ENCODE peak calls at places on chromosomes 1 and 21, in six cellular contexts. One of them, this sample, is unnamed.

GRCh38 chr21:39781331-39781730 is 36.3 kb downstream of the IGSF5 start:
- DNase-seq in suprapubic skin: no peak
- DNase-seq in iPS DF 6.9: no peak
- DNase-seq in GM19239: no peak
- DNase-seq in fibroblast of pulmonary artery: no peak
- DNase-seq in stimulated activated naive CD8-positive, alpha-beta T cell treated with anti-CD3 and anti-CD28 coated beads, Interleukin-15, amount 100 ng/mL, for 72 hours: no peak
- DNase-seq in this sample: no peak

GRCh38 chr21:46421191-46421750 is 37.4 kb upstream of the DIP2A start:
- DNase-seq in suprapubic skin: no peak
- DNase-seq in iPS DF 6.9: no peak
- DNase-seq in GM19239: no peak
- DNase-seq in fibroblast of pulmonary artery: no peak
- DNase-seq in stimulated activated naive CD8-positive, alpha-beta T cell treated with anti-CD3 and anti-CD28 coated beads, Interleukin-15, amount 100 ng/mL, for 72 hours: no peak
- DNase-seq in this sample: no peak

GRCh38 chr1:93442276-93442675 is 5.6 kb upstream of the FNBP1L start:
- DNase-seq in suprapubic skin: no peak
- DNase-seq in iPS DF 6.9: no peak
- DNase-seq in GM19239: no peak
- DNase-seq in fibroblast of pulmonary artery: no peak
- DNase-seq in stimulated activated naive CD8-positive, alpha-beta T cell treated with anti-CD3 and anti-CD28 coated beads, Interleukin-15, amount 100 ng/mL, for 72 hours: no peak
- DNase-seq in this sample: no peak

GRCh38 chr1:184889902-184890301 is 84.4 kb downstream of the NIBAN1 start:
- DNase-seq in suprapubic skin: no peak
- DNase-seq in iPS DF 6.9: no peak
- DNase-seq in GM19239: no peak
- DNase-seq in fibroblast of pulmonary artery: peak
- DNase-seq in stimulated activated naive CD8-positive, alpha-beta T cell treated with anti-CD3 and anti-CD28 coated beads, Interleukin-15, amount 100 ng/mL, for 72 hours: no peak
- DNase-seq in this sample: no peak

GRCh38 chr1:167420510-167420909 is 97.8 kb downstream of the CD247 start:
- DNase-seq in suprapubic skin: no peak
- DNase-seq in iPS DF 6.9: no peak
- DNase-seq in GM19239: no peak
- DNase-seq in fibroblast of pulmonary artery: peak
- DNase-seq in stimulated activated naive CD8-positive, alpha-beta T cell treated with anti-CD3 and anti-CD28 coated beads, Interleukin-15, amount 100 ng/mL, for 72 hours: no peak
- DNase-seq in this sample: no peak

GRCh38 chr21:45747802-45748445 is 104.4 kb downstream of the PCBP3 start:
- DNase-seq in suprapubic skin: no peak
- DNase-seq in iPS DF 6.9: no peak
- DNase-seq in GM19239: no peak
- DNase-seq in fibroblast of pulmonary artery: peak
- DNase-seq in stimulated activated naive CD8-positive, alpha-beta T cell treated with anti-CD3 and anti-CD28 coated beads, Interleukin-15, amount 100 ng/mL, for 72 hours: no peak
- DNase-seq in this sample: peak

GRCh38 chr1:183139281-183139942 is 46.7 kb upstream of the LAMC2 start:
- DNase-seq in suprapubic skin: no peak
- DNase-seq in iPS DF 6.9: no peak
- DNase-seq in GM19239: no peak
- DNase-seq in fibroblast of pulmonary artery: peak
- DNase-seq in stimulated activated naive CD8-positive, alpha-beta T cell treated with anti-CD3 and anti-CD28 coated beads, Interleukin-15, amount 100 ng/mL, for 72 hours: no peak
- DNase-seq in this sample: no peak

GRCh38 chr1:36737767-36738166 is 255.1 kb upstream of the CSF3R start:
- DNase-seq in suprapubic skin: no peak
- DNase-seq in iPS DF 6.9: no peak
- DNase-seq in GM19239: no peak
- DNase-seq in fibroblast of pulmonary artery: no peak
- DNase-seq in stimulated activated naive CD8-positive, alpha-beta T cell treated with anti-CD3 and anti-CD28 coated beads, Interleukin-15, amount 100 ng/mL, for 72 hours: no peak
- DNase-seq in this sample: no peak

GRCh38 chr1:24886241-24886640 is 43.8 kb downstream of the RUNX3 start:
- DNase-seq in suprapubic skin: peak
- DNase-seq in iPS DF 6.9: no peak
- DNase-seq in GM19239: no peak
- DNase-seq in fibroblast of pulmonary artery: no peak
- DNase-seq in stimulated activated naive CD8-positive, alpha-beta T cell treated with anti-CD3 and anti-CD28 coated beads, Interleukin-15, amount 100 ng/mL, for 72 hours: no peak
- DNase-seq in this sample: no peak

GRCh38 chr1:40622936-40623629 is 42.4 kb downstream of the RIMS3 start:
- DNase-seq in suprapubic skin: peak
- DNase-seq in iPS DF 6.9: no peak
- DNase-seq in GM19239: no peak
- DNase-seq in fibroblast of pulmonary artery: no peak
- DNase-seq in stimulated activated naive CD8-positive, alpha-beta T cell treated with anti-CD3 and anti-CD28 coated beads, Interleukin-15, amount 100 ng/mL, for 72 hours: peak
- DNase-seq in this sample: peak

GRCh38 chr1:46769028-46769740 is 29.7 kb upstream of the CYP4B1 start:
- DNase-seq in suprapubic skin: no peak
- DNase-seq in iPS DF 6.9: no peak
- DNase-seq in GM19239: no peak
- DNase-seq in fibroblast of pulmonary artery: no peak
- DNase-seq in stimulated activated naive CD8-positive, alpha-beta T cell treated with anti-CD3 and anti-CD28 coated beads, Interleukin-15, amount 100 ng/mL, for 72 hours: no peak
- DNase-seq in this sample: no peak

GRCh38 chr1:21491483-21492170 is 17.6 kb upstream of the ALPL start:
- DNase-seq in suprapubic skin: no peak
- DNase-seq in iPS DF 6.9: no peak
- DNase-seq in GM19239: no peak
- DNase-seq in fibroblast of pulmonary artery: peak
- DNase-seq in stimulated activated naive CD8-positive, alpha-beta T cell treated with anti-CD3 and anti-CD28 coated beads, Interleukin-15, amount 100 ng/mL, for 72 hours: no peak
- DNase-seq in this sample: no peak

GRCh38 chr1:73472810-73473209 is 725.2 kb downstream of the LRRIQ3 start:
- DNase-seq in suprapubic skin: no peak
- DNase-seq in iPS DF 6.9: no peak
- DNase-seq in GM19239: no peak
- DNase-seq in fibroblast of pulmonary artery: no peak
- DNase-seq in stimulated activated naive CD8-positive, alpha-beta T cell treated with anti-CD3 and anti-CD28 coated beads, Interleukin-15, amount 100 ng/mL, for 72 hours: no peak
- DNase-seq in this sample: no peak

GRCh38 chr1:53122194-53122846 is 20.1 kb downstream of the SLC1A7 start:
- DNase-seq in suprapubic skin: no peak
- DNase-seq in iPS DF 6.9: no peak
- DNase-seq in GM19239: no peak
- DNase-seq in fibroblast of pulmonary artery: peak
- DNase-seq in stimulated activated naive CD8-positive, alpha-beta T cell treated with anti-CD3 and anti-CD28 coated beads, Interleukin-15, amount 100 ng/mL, for 72 hours: no peak
- DNase-seq in this sample: no peak

GRCh38 chr1:152517237-152517811 is 3.0 kb downstream of the CRCT1 start:
- DNase-seq in suprapubic skin: no peak
- DNase-seq in iPS DF 6.9: no peak
- DNase-seq in GM19239: no peak
- DNase-seq in fibroblast of pulmonary artery: peak
- DNase-seq in stimulated activated naive CD8-positive, alpha-beta T cell treated with anti-CD3 and anti-CD28 coated beads, Interleukin-15, amount 100 ng/mL, for 72 hours: no peak
- DNase-seq in this sample: no peak

GRCh38 chr1:190563230-190563629 is 85.6 kb upstream of the BRINP3 start:
- DNase-seq in suprapubic skin: no peak
- DNase-seq in iPS DF 6.9: no peak
- DNase-seq in GM19239: no peak
- DNase-seq in fibroblast of pulmonary artery: no peak
- DNase-seq in stimulated activated naive CD8-positive, alpha-beta T cell treated with anti-CD3 and anti-CD28 coated beads, Interleukin-15, amount 100 ng/mL, for 72 hours: no peak
- DNase-seq in this sample: no peak

GRCh38 chr1:32716312-32717126 is 13.9 kb upstream of the SYNC start:
- DNase-seq in suprapubic skin: peak
- DNase-seq in iPS DF 6.9: peak
- DNase-seq in GM19239: no peak
- DNase-seq in fibroblast of pulmonary artery: peak
- DNase-seq in stimulated activated naive CD8-positive, alpha-beta T cell treated with anti-CD3 and anti-CD28 coated beads, Interleukin-15, amount 100 ng/mL, for 72 hours: peak
- DNase-seq in this sample: no peak

GRCh38 chr1:67700692-67701410 is 15.8 kb downstream of the GADD45A start:
- DNase-seq in suprapubic skin: no peak
- DNase-seq in iPS DF 6.9: peak
- DNase-seq in GM19239: no peak
- DNase-seq in fibroblast of pulmonary artery: peak
- DNase-seq in stimulated activated naive CD8-positive, alpha-beta T cell treated with anti-CD3 and anti-CD28 coated beads, Interleukin-15, amount 100 ng/mL, for 72 hours: peak
- DNase-seq in this sample: no peak

GRCh38 chr1:152658649-152659048 is 4.5 kb upstream of the LCE2D start:
- DNase-seq in suprapubic skin: no peak
- DNase-seq in iPS DF 6.9: no peak
- DNase-seq in GM19239: no peak
- DNase-seq in fibroblast of pulmonary artery: no peak
- DNase-seq in stimulated activated naive CD8-positive, alpha-beta T cell treated with anti-CD3 and anti-CD28 coated beads, Interleukin-15, amount 100 ng/mL, for 72 hours: no peak
- DNase-seq in this sample: no peak

GRCh38 chr21:44949161-44950015 is 9.6 kb downstream of the SLX9 start:
- DNase-seq in suprapubic skin: peak
- DNase-seq in iPS DF 6.9: peak
- DNase-seq in GM19239: peak
- DNase-seq in fibroblast of pulmonary artery: peak
- DNase-seq in stimulated activated naive CD8-positive, alpha-beta T cell treated with anti-CD3 and anti-CD28 coated beads, Interleukin-15, amount 100 ng/mL, for 72 hours: peak
- DNase-seq in this sample: peak

GRCh38 chr1:176504848-176505553 is 42.0 kb downstream of the PAPPA2 start:
- DNase-seq in suprapubic skin: no peak
- DNase-seq in iPS DF 6.9: no peak
- DNase-seq in GM19239: no peak
- DNase-seq in fibroblast of pulmonary artery: no peak
- DNase-seq in stimulated activated naive CD8-positive, alpha-beta T cell treated with anti-CD3 and anti-CD28 coated beads, Interleukin-15, amount 100 ng/mL, for 72 hours: no peak
- DNase-seq in this sample: no peak

GRCh38 chr1:169860187-169860586 is 33.5 kb downstream of the SCYL3 start:
- DNase-seq in suprapubic skin: no peak
- DNase-seq in iPS DF 6.9: no peak
- DNase-seq in GM19239: no peak
- DNase-seq in fibroblast of pulmonary artery: no peak
- DNase-seq in stimulated activated naive CD8-positive, alpha-beta T cell treated with anti-CD3 and anti-CD28 coated beads, Interleukin-15, amount 100 ng/mL, for 72 hours: no peak
- DNase-seq in this sample: no peak

GRCh38 chr1:92478393-92478792 is 8.3 kb downstream of the GFI1 start:
- DNase-seq in suprapubic skin: no peak
- DNase-seq in iPS DF 6.9: no peak
- DNase-seq in GM19239: no peak
- DNase-seq in fibroblast of pulmonary artery: no peak
- DNase-seq in stimulated activated naive CD8-positive, alpha-beta T cell treated with anti-CD3 and anti-CD28 coated beads, Interleukin-15, amount 100 ng/mL, for 72 hours: peak
- DNase-seq in this sample: no peak

GRCh38 chr21:34344584-34344983 is 19.2 kb upstream of the KCNE2 start:
- DNase-seq in suprapubic skin: peak
- DNase-seq in iPS DF 6.9: no peak
- DNase-seq in GM19239: no peak
- DNase-seq in fibroblast of pulmonary artery: no peak
- DNase-seq in stimulated activated naive CD8-positive, alpha-beta T cell treated with anti-CD3 and anti-CD28 coated beads, Interleukin-15, amount 100 ng/mL, for 72 hours: no peak
- DNase-seq in this sample: no peak

GRCh38 chr1:221923921-221924598 is 182.2 kb upstream of the DUSP10 start:
- DNase-seq in suprapubic skin: no peak
- DNase-seq in iPS DF 6.9: no peak
- DNase-seq in GM19239: no peak
- DNase-seq in fibroblast of pulmonary artery: no peak
- DNase-seq in stimulated activated naive CD8-positive, alpha-beta T cell treated with anti-CD3 and anti-CD28 coated beads, Interleukin-15, amount 100 ng/mL, for 72 hours: no peak
- DNase-seq in this sample: no peak

GRCh38 chr1:20198918-20199317 is 12.6 kb upstream of the PLA2G2C start:
- DNase-seq in suprapubic skin: no peak
- DNase-seq in iPS DF 6.9: no peak
- DNase-seq in GM19239: no peak
- DNase-seq in fibroblast of pulmonary artery: no peak
- DNase-seq in stimulated activated naive CD8-positive, alpha-beta T cell treated with anti-CD3 and anti-CD28 coated beads, Interleukin-15, amount 100 ng/mL, for 72 hours: no peak
- DNase-seq in this sample: no peak

GRCh38 chr1:26102046-26102925 is 9.3 kb upstream of the PDIK1L start:
- DNase-seq in suprapubic skin: no peak
- DNase-seq in iPS DF 6.9: no peak
- DNase-seq in GM19239: no peak
- DNase-seq in fibroblast of pulmonary artery: peak
- DNase-seq in stimulated activated naive CD8-positive, alpha-beta T cell treated with anti-CD3 and anti-CD28 coated beads, Interleukin-15, amount 100 ng/mL, for 72 hours: no peak
- DNase-seq in this sample: no peak

This sample was measured in cerebellum.